ENCODE peak calls at places on chromosome X, in nine cellular contexts. K is uterus, W is mucosa of gallbladder, T is C1 segment of cervical spinal cord, I is hepatic stellate cell, A is Caco-2, U is hypothalamus, X is HCEC 1CT, B is left lung. N is an unnamed sample.

GRCh38 chrX:69158166-69159040 is 6.8 kb downstream of the PJA1 start:
- DNase-seq in K (peak; percentile 55), W (peak; percentile 52), T (no peak), I (peak; percentile 58), A (peak; percentile 47), U (peak; percentile 11), X (peak; percentile 41), B (no peak), N (no peak)

GRCh38 chrX:129233791-129234190 is 289.5 kb downstream of the SMARCA1 start:
- DNase-seq in K (no peak), W (no peak), T (no peak), I (no peak), A (no peak), U (no peak), X (no peak), B (no peak), N (no peak)

GRCh38 chrX:41661366-41662095 is 27.2 kb upstream of the GPR34 start:
- DNase-seq in K (no peak), W (no peak), T (no peak), I (no peak), A (no peak), U (no peak), X (peak; percentile 22), B (no peak), N (no peak)

GRCh38 chrX:40207626-40208025 is 109.9 kb upstream of the BCOR start:
- DNase-seq in K (no peak), W (no peak), T (no peak), I (peak; percentile 27), A (no peak), U (no peak), X (peak; percentile 13), B (no peak), N (no peak)

GRCh38 chrX:52271212-52271611 is 86.5 kb downstream of the MAGED4 start:
- DNase-seq in K (no peak), W (no peak), T (no peak), I (no peak), A (no peak), U (no peak), X (peak; percentile 2), B (no peak), N (no peak)

GRCh38 chrX:93673869-93674271 is at the start of gene FAM133A:
- DNase-seq in K (no peak), W (no peak), T (no peak), I (peak; percentile 15), A (no peak), U (peak; percentile 67), X (no peak), B (no peak), N (peak; percentile 77)

GRCh38 chrX:3204606-3205005 is 141.8 kb downstream of the MXRA5 start:
- DNase-seq in K (peak; percentile 27), W (no peak), T (no peak), I (no peak), A (no peak), U (no peak), X (no peak), B (no peak), N (no peak)

GRCh38 chrX:29419774-29420553 is 795.4 kb upstream of the MAGEB2 start:
- DNase-seq in K (no peak), W (no peak), T (no peak), I (peak; percentile 14), A (peak; percentile 50), U (no peak), X (no peak), B (no peak), N (no peak)

GRCh38 chrX:6095469-6095868 is 133.2 kb downstream of the NLGN4X start:
- DNase-seq in K (no peak), W (no peak), T (no peak), I (no peak), A (no peak), U (no peak), X (no peak), B (no peak), N (no peak)

GRCh38 chrX:4240541-4241194 is 527.2 kb upstream of the PRKX start:
- DNase-seq in K (no peak), W (no peak), T (no peak), I (no peak), A (no peak), U (no peak), X (no peak), B (no peak), N (no peak)

GRCh38 chrX:41984628-41985027 is 61.3 kb upstream of the CASK start:
- DNase-seq in K (no peak), W (no peak), T (no peak), I (no peak), A (no peak), U (no peak), X (no peak), B (no peak), N (no peak)

GRCh38 chrX:323721-324628 is 5.4 kb upstream of the GTPBP6 start:
- DNase-seq in K (no peak), W (no peak), T (no peak), I (no peak), A (peak; percentile 81), U (no peak), X (no peak), B (peak; percentile 51), N (no peak)

GRCh38 chrX:114584983-114585842 is 1.3 kb downstream of the HTR2C start:
- DNase-seq in K (no peak), W (no peak), T (no peak), I (no peak), A (no peak), U (peak; percentile 1), X (no peak), B (no peak), N (no peak)

GRCh38 chrX:23845316-23845932 is 62.3 kb downstream of the APOO start:
- DNase-seq in K (no peak), W (peak; percentile 17), T (no peak), I (no peak), A (no peak), U (no peak), X (no peak), B (no peak), N (no peak)

GRCh38 chrX:109880629-109881028 is 122.3 kb upstream of the TMEM164 start:
- DNase-seq in K (no peak), W (no peak), T (no peak), I (no peak), A (no peak), U (no peak), X (no peak), B (no peak), N (no peak)

GRCh38 chrX:40168183-40169015 is 70.6 kb upstream of the BCOR start:
- DNase-seq in K (peak; percentile 22), W (no peak), T (no peak), I (no peak), A (no peak), U (no peak), X (no peak), B (no peak), N (no peak)

GRCh38 chrX:136525738-136526606 is 6.0 kb upstream of the VGLL1 start:
- DNase-seq in K (peak; percentile 81), W (peak; percentile 82), T (no peak), I (peak; percentile 38), A (no peak), U (peak; percentile 47), X (peak; percentile 71), B (no peak), N (peak; percentile 4)

N was measured in hippocampal formation.